ENCODE peak calls at places on chromosomes 2 and 18, in ten cellular contexts. M, R, E, Z, Q, B, V, G, I and A are unnamed samples.

GRCh38 chr18:74459877-74460276 is 2.8 kb upstream of the DIPK1C start:
- DNase-seq in M (no peak), R (no peak), E (peak), Z (no peak), Q (peak), B (no peak), V (peak), G (no peak), I (no peak), A (no peak)

GRCh38 chr2:169968767-169969166 is 141.5 kb downstream of the UBR3 start:
- DNase-seq in M (no peak), R (no peak), E (no peak), Z (no peak), Q (no peak), B (no peak), V (no peak), G (no peak), I (no peak), A (no peak)

GRCh38 chr18:10579079-10579867 is 53.4 kb downstream of the NAPG start:
- DNase-seq in M (no peak), R (peak), E (no peak), Z (no peak), Q (peak), B (no peak), V (no peak), G (peak), I (no peak), A (peak)

GRCh38 chr2:172227719-172228118 is 125.0 kb upstream of the DLX2 start:
- DNase-seq in M (no peak), R (no peak), E (no peak), Z (no peak), Q (no peak), B (no peak), V (no peak), G (no peak), I (no peak), A (no peak)

GRCh38 chr2:43136862-43137261 is 89.5 kb downstream of the ZFP36L2 start:
- DNase-seq in M (no peak), R (no peak), E (no peak), Z (no peak), Q (no peak), B (no peak), V (no peak), G (no peak), I (no peak), A (no peak)

GRCh38 chr2:148244593-148245292 is 223.9 kb downstream of the MBD5 start:
- DNase-seq in M (no peak), R (peak), E (no peak), Z (no peak), Q (peak), B (no peak), V (no peak), G (peak), I (no peak), A (peak)

GRCh38 chr2:189409647-189410046 is 31.6 kb upstream of the WDR75 start:
- DNase-seq in M (no peak), R (peak), E (no peak), Z (no peak), Q (no peak), B (no peak), V (no peak), G (peak), I (no peak), A (no peak)

GRCh38 chr2:231917280-231918088 is 8.7 kb downstream of the NPPC start:
- DNase-seq in M (peak), R (no peak), E (no peak), Z (no peak), Q (no peak), B (no peak), V (no peak), G (no peak), I (no peak), A (no peak)

GRCh38 chr2:128552806-128553551 is 234.3 kb upstream of the HS6ST1 start:
- DNase-seq in M (no peak), R (peak), E (no peak), Z (no peak), Q (no peak), B (no peak), V (peak), G (no peak), I (peak), A (no peak)

GRCh38 chr2:65227035-65227470 is 578 bp upstream of the ACTR2 start:
- DNase-seq in M (peak), R (peak), E (no peak), Z (peak), Q (peak), B (no peak), V (peak), G (no peak), I (no peak), A (no peak)

GRCh38 chr18:54946149-54946581 is 13.1 kb downstream of the CCDC68 start:
- DNase-seq in M (no peak), R (peak), E (no peak), Z (peak), Q (peak), B (peak), V (peak), G (no peak), I (peak), A (no peak)

GRCh38 chr2:17879137-17879912 is 858 bp downstream of the KCNS3 start:
- DNase-seq in M (peak), R (peak), E (peak), Z (peak), Q (peak), B (peak), V (no peak), G (peak), I (peak), A (peak)

GRCh38 chr18:73614812-73615211 is 532.8 kb downstream of the FBXO15 start:
- DNase-seq in M (no peak), R (peak), E (no peak), Z (no peak), Q (peak), B (peak), V (no peak), G (peak), I (no peak), A (peak)

GRCh38 chr18:36895606-36896005 is 66.7 kb downstream of the KIAA1328 start:
- DNase-seq in M (no peak), R (no peak), E (no peak), Z (no peak), Q (no peak), B (no peak), V (no peak), G (no peak), I (no peak), A (no peak)

GRCh38 chr2:223297788-223298187 is 245.8 kb downstream of the KCNE4 start:
- DNase-seq in M (no peak), R (no peak), E (no peak), Z (no peak), Q (no peak), B (no peak), V (no peak), G (no peak), I (no peak), A (no peak)

GRCh38 chr2:180607501-180608060 is 372.8 kb upstream of the UBE2E3 start:
- DNase-seq in M (no peak), R (no peak), E (no peak), Z (no peak), Q (no peak), B (no peak), V (no peak), G (no peak), I (no peak), A (no peak)

GRCh38 chr2:230711224-230711623 is 1.4 kb upstream of the CAB39 start:
- DNase-seq in M (no peak), R (no peak), E (no peak), Z (no peak), Q (no peak), B (no peak), V (no peak), G (no peak), I (no peak), A (no peak)

GRCh38 chr2:73779472-73780241 is at the start of gene DUSP11:
- DNase-seq in M (peak), R (peak), E (peak), Z (peak), Q (peak), B (peak), V (peak), G (peak), I (peak), A (peak)
- TF ChIP-seq CTCF in M (peak), R (peak), E (peak), Z (peak), Q (peak), B (peak), V (peak), G (peak), I (peak), A (peak)

DNA sequence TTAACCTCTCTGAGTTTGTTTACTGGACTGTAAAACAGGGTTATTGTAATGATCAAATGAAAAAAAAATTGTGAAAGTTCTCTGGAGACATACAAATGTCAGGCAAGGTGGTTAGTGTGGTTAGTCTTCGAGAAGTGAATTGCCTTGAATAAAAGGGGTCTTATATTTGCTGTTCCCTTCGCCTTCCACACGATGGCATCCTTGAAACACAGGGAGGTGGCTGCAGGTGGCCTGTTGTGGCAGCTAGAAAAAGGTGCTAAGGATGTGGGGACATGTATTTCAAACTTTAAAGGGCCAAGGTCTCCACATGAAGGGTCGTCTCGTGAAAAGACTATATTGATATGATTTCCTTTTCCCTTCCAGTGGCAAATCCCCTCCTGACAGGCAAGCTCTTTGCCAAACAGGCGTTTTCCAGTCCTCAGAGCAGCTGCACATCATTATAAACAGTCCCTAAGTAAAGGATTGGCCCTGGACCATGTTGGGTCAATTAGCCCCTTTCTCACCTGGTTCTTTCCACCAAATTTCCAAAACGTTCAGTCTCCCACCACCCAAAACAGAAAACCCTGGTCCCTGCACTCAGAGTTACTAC is 68.5 kb downstream of the COPS8 start:
- DNase-seq in M (no peak), R (peak), E (peak), Z (no peak), Q (peak), B (peak), V (peak), G (peak), I (no peak), A (peak)
- TF ChIP-seq CTCF in M (peak), R (peak), E (peak), Z (peak), Q (peak), B (peak), V (peak), G (peak), I (peak), A (peak)

DNA sequence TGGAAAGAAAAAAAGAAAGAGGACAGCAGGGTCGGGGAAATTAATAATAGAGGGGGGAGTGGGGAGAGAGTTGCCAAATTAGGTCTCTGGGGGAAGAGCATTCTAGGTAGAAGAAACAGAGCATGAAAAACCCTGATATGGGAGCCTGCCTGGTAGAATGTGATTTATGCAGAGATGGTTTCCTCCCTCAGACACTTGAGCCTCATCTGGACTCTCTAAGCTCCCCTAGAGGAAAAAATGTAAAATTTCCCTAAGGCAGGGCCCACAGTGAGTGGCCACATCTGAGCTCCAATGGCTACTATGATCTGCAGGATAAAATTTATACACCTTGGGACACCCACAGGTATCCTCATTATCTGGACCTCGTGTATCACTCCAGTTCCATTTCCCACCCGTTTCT is 20.6 kb upstream of the EPAS1 start:
- DNase-seq in M (no peak), R (peak), E (no peak), Z (no peak), Q (peak), B (no peak), V (no peak), G (no peak), I (no peak), A (no peak)
- TF ChIP-seq CTCF in M (peak), R (peak), E (peak), Z (no peak), Q (peak), B (no peak), V (no peak), G (peak), I (no peak), A (peak)

GRCh38 chr2:105788670-105789290 is 44.1 kb downstream of the NCK2 start:
- DNase-seq in M (no peak), R (no peak), E (no peak), Z (no peak), Q (no peak), B (no peak), V (no peak), G (no peak), I (no peak), A (no peak)

GRCh38 chr2:105789745-105790466 is 45.2 kb downstream of the NCK2 start:
- DNase-seq in M (no peak), R (peak), E (no peak), Z (no peak), Q (no peak), B (no peak), V (peak), G (peak), I (peak), A (peak)

GRCh38 chr2:105785095-105785847 is 40.6 kb downstream of the NCK2 start:
- DNase-seq in M (no peak), R (no peak), E (no peak), Z (no peak), Q (no peak), B (no peak), V (no peak), G (no peak), I (no peak), A (no peak)

GRCh38 chr2:105786231-105787230 is 41.8 kb downstream of the NCK2 start:
- DNase-seq in M (no peak), R (no peak), E (no peak), Z (no peak), Q (no peak), B (no peak), V (no peak), G (no peak), I (no peak), A (no peak)

DNA sequence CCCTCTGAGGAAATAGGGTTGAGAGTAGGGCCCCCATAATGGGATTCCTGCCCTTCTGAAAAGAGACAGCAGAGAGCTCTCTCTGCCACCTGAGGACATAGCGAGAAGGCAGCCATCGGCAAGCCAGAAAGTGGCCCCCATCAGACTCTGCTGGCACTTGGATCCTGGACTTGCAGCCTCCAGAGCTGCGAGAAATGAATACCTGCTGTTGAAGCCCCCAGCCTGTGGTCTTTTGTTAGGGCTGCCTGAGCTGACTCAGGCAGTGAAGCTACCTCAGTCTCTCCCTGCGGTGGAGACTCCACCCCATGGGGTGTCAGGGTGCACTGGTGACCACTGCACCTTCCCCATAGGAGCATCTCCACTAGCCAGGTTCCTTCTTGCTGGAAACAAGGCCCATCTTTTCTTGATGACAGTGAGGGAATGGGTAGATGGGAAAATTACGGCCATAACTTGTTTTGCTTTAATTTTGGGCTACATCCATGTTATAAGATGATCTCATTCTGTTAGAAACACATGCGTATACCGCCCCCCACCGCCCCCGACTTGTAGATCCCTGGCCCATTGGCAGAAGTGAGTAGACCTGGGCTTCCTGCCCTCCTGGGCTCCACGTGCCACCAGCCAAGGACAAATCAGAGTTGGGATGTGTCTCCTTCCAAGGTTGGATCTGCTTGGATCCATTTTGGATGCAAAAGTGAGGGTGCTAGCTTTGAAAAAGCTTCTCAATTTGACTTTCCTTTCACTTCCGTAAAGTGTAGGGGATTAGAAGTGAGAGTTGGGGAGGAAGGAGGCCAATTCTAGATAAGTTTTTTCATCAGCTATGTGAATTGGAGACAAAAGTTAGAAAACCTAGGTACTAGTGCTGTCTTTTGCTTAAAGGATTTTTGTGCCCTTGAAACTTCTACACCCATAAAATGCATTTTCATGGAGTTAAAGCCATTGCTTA is 42.9 kb downstream of the NCK2 start:
- DNase-seq in M (no peak), R (peak), E (no peak), Z (no peak), Q (no peak), B (no peak), V (no peak), G (no peak), I (no peak), A (no peak)
- TF ChIP-seq CTCF in M (peak), R (peak), E (no peak), Z (no peak), Q (no peak), B (no peak), V (peak), G (no peak), I (no peak), A (no peak)

GRCh38 chr2:53035153-53035552 is 732.5 kb upstream of the CHAC2 start:
- DNase-seq in M (no peak), R (no peak), E (no peak), Z (no peak), Q (no peak), B (no peak), V (no peak), G (no peak), I (no peak), A (no peak)

GRCh38 chr2:53036196-53036595 is 731.4 kb upstream of the CHAC2 start:
- DNase-seq in M (no peak), R (no peak), E (no peak), Z (no peak), Q (no peak), B (no peak), V (no peak), G (peak), I (no peak), A (peak)

DNA sequence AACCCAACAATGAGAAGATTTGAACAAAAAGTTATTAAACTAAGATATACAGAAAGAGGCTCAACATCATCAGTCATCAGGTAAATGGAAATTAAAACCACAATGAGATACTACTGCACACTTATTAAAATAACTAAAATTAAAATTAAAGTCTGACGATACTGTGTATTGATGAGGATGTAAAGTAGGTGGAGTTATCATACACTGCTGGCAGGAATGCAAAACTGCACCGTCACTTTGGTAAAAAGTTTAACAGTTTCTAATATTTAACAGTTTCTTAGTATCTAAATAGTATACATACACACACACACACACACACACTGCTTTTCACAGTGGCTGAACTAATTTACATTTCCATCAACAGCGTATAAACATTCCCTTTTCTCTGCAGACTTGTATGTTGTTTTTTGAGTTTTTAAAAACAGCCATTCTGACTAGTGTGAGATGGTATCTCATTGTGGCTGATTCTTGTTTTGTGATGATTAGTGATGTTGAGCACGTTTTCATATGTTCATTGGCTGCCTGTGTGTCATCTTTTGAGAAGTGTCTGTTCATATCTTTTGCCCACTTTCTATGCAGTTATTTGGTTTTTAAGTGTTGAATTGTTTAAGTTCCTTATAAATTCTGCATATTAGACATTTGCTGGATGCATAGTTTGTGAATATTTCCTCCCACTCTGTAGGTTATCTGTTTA is 726.9 kb upstream of the CHAC2 start:
- DNase-seq in M (no peak), R (no peak), E (no peak), Z (no peak), Q (no peak), B (no peak), V (no peak), G (no peak), I (no peak), A (peak)
- TF ChIP-seq CTCF in M (no peak), R (no peak), E (no peak), Z (no peak), Q (no peak), B (no peak), V (no peak), G (no peak), I (no peak), A (peak)

DNA sequence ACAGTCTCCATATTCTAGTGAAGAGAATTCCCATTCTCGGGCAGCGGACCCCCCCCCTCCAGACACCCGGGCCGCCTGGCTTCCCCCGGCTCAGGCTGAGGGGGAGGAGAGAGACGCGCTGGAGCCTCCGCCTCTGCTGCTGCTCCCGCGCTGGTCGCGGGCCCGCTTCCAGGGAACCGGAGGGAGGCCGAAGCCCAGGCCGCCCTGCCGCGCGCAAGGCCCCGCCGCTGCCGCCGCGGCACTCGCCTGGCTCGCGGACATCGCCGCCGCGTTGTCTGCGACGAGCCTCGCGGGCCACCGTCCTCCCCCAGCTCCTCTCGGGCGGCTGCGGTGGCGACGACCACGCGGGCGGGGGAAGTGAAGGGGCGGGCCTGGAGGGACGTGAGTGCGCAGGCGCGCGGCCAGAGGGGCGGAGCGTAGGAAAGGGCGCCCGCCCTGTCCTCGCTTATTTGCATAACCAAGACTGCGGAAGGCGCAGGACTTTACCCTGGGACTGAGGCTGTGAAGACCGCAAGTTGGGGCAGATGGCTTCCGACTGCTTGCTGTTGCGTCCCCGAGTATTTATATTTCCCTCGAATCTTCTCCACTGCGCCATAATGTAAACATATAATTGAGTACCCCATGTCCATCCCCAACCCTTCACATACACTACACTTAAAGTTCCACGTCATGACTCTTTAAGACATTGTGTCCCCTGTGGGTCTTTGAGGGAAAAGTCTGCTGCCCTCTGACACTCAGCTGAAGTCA is at the start of gene ARL5A:
- DNase-seq in M (peak), R (peak), E (peak), Z (peak), Q (peak), B (peak), V (peak), G (peak), I (peak), A (peak)
- TF ChIP-seq CTCF in M (no peak), R (no peak), E (no peak), Z (no peak), Q (no peak), B (no peak), V (no peak), G (no peak), I (no peak), A (no peak)

DNA sequence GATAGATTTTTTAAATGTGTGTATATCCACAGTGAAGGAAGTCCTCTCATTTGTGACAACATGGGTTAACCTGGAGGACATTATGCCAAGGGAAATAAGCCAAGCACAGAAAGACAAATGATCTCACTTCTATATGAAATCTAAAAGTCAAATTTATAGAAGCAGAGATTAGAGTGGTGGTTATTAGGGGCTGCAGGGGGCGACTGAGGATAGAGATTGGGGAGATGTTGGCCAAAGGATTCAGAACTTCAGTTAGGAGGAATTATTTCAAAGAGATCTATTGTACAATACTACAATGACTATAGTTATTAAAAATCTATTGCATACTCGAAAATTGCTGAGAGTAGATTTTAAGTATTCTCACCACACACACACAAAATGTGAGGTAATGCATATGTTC is 252.4 kb upstream of the SLC39A10 start:
- DNase-seq in M (no peak), R (peak), E (no peak), Z (no peak), Q (no peak), B (no peak), V (no peak), G (no peak), I (no peak), A (no peak)
- TF ChIP-seq CTCF in M (peak), R (peak), E (no peak), Z (no peak), Q (no peak), B (no peak), V (no peak), G (no peak), I (no peak), A (no peak)